ENCODE peak calls at places on chromosome 5, in five cellular contexts. One of them, this sample, is unnamed. For H3K27me3, the result is how much of the 10 kb centered on the place peaks cover.

GRCh38 chr5:148805323-148806290 is 20.8 kb upstream of the ADRB2 start:
- DNase-seq in HepG2: no peak
- DNase-seq in AG04450: no peak
- DNase-seq in HCT116: no peak
- DNase-seq in PC-9: no peak
- DNase-seq in this sample: no peak

GRCh38 chr5:129246088-129246487 is 151.5 kb downstream of the ISOC1 start:
- DNase-seq in AG04450: no peak
- DNase-seq in HepG2: no peak
- DNase-seq in HCT116: no peak
- DNase-seq in PC-9: no peak
- DNase-seq in this sample: no peak

GRCh38 chr5:150762216-150762615 is 3.4 kb upstream of the DCTN4 start:
- DNase-seq in HCT116: no peak
- DNase-seq in AG04450: no peak
- DNase-seq in PC-9: no peak
- DNase-seq in HepG2: no peak
- DNase-seq in this sample: no peak

GRCh38 chr5:159051431-159052281 is 48.1 kb downstream of the EBF1 start:
- DNase-seq in PC-9: no peak
- DNase-seq in AG04450: no peak
- DNase-seq in HCT116: no peak
- DNase-seq in HepG2: no peak
- DNase-seq in this sample: no peak

GRCh38 chr5:13780081-13780480 is 164.4 kb downstream of the DNAH5 start:
- DNase-seq in HCT116: no peak
- DNase-seq in HepG2: no peak
- DNase-seq in PC-9: no peak
- DNase-seq in AG04450: no peak
- DNase-seq in this sample: no peak

GRCh38 chr5:131109540-131110255 is 55.4 kb downstream of the HINT1 start:
- DNase-seq in HepG2: peak
- DNase-seq in AG04450: no peak
- DNase-seq in PC-9: no peak
- DNase-seq in HCT116: peak
- DNase-seq in this sample: no peak

GRCh38 chr5:132655821-132656773 is 1.9 kb upstream of the IL13 start:
- DNase-seq in PC-9: no peak
- DNase-seq in AG04450: no peak
- DNase-seq in HCT116: no peak
- DNase-seq in HepG2: no peak
- DNase-seq in this sample: no peak

GRCh38 chr5:170892201-170892600 is 30.4 kb downstream of the RANBP17 start:
- DNase-seq in AG04450: peak
- DNase-seq in HCT116: no peak
- DNase-seq in PC-9: no peak
- DNase-seq in HepG2: no peak
- DNase-seq in this sample: no peak

GRCh38 chr5:83058718-83059117 is 18.5 kb downstream of the TMEM167A start:
- DNase-seq in PC-9: no peak
- DNase-seq in HepG2: no peak
- DNase-seq in AG04450: no peak
- DNase-seq in HCT116: no peak
- DNase-seq in this sample: no peak

GRCh38 chr5:56829137-56829536 is 13.8 kb downstream of the MAP3K1 start:
- DNase-seq in HepG2: no peak
- DNase-seq in AG04450: no peak
- DNase-seq in HCT116: peak
- DNase-seq in PC-9: peak
- DNase-seq in this sample: peak

GRCh38 chr5:138334867-138335447 is 3.1 kb upstream of the FAM53C start:
- DNase-seq in PC-9: peak
- DNase-seq in AG04450: no peak
- DNase-seq in HepG2: no peak
- DNase-seq in HCT116: no peak
- DNase-seq in this sample: no peak

GRCh38 chr5:38509185-38509584 is 47.3 kb downstream of the LIFR start:
- DNase-seq in AG04450: peak
- DNase-seq in HCT116: no peak
- DNase-seq in HepG2: no peak
- DNase-seq in PC-9: no peak
- DNase-seq in this sample: no peak

GRCh38 chr5:88203977-88204735 is 64.5 kb downstream of the TMEM161B start:
- DNase-seq in PC-9: no peak
- DNase-seq in AG04450: no peak
- DNase-seq in HepG2: no peak
- DNase-seq in HCT116: no peak
- DNase-seq in this sample: no peak

GRCh38 chr5:38931731-38932130 is 85.9 kb downstream of the OSMR start:
- DNase-seq in AG04450: no peak
- DNase-seq in HCT116: no peak
- DNase-seq in HepG2: no peak
- DNase-seq in PC-9: no peak
- DNase-seq in this sample: no peak

GRCh38 chr5:138068742-138069375 is 15.0 kb upstream of the WNT8A start:
- DNase-seq in PC-9: peak
- DNase-seq in HCT116: peak
- DNase-seq in HepG2: peak
- DNase-seq in AG04450: peak
- DNase-seq in this sample: peak

GRCh38 chr5:65682148-65682547 is 39.8 kb downstream of the SGTB start:
- DNase-seq in AG04450: no peak
- DNase-seq in HCT116: no peak
- DNase-seq in PC-9: no peak
- DNase-seq in HepG2: no peak
- DNase-seq in this sample: no peak

GRCh38 chr5:111694183-111694582 is 62.8 kb downstream of the NREP start:
- DNase-seq in AG04450: no peak
- DNase-seq in HCT116: no peak
- DNase-seq in PC-9: peak
- DNase-seq in HepG2: no peak
- DNase-seq in this sample: no peak

GRCh38 chr5:129244478-129244877 is 149.9 kb downstream of the ISOC1 start:
- DNase-seq in HepG2: no peak
- DNase-seq in HCT116: no peak
- DNase-seq in AG04450: no peak
- DNase-seq in PC-9: no peak
- DNase-seq in this sample: no peak

GRCh38 chr5:38515081-38515480 is 41.4 kb downstream of the LIFR start:
- DNase-seq in HCT116: no peak
- DNase-seq in PC-9: no peak
- DNase-seq in HepG2: no peak
- DNase-seq in AG04450: no peak
- DNase-seq in this sample: no peak

GRCh38 chr5:40001796-40002195 is 577.0 kb upstream of the DAB2 start:
- DNase-seq in AG04450: no peak
- DNase-seq in HepG2: no peak
- DNase-seq in HCT116: no peak
- DNase-seq in PC-9: no peak
- DNase-seq in this sample: no peak

GRCh38 chr5:15833365-15833764 is 333.4 kb downstream of the FBXL7 start:
- DNase-seq in HepG2: no peak
- DNase-seq in PC-9: no peak
- DNase-seq in AG04450: no peak
- DNase-seq in HCT116: no peak
- DNase-seq in this sample: no peak

GRCh38 chr5:174796711-174797192 is 72.4 kb downstream of the MSX2 start:
- DNase-seq in AG04450: no peak
- DNase-seq in HCT116: no peak
- DNase-seq in PC-9: no peak
- DNase-seq in HepG2: no peak
- DNase-seq in this sample: no peak

GRCh38 chr5:110478899-110479298 is 247.6 kb downstream of the TMEM232 start:
- DNase-seq in AG04450: peak
- DNase-seq in HCT116: no peak
- DNase-seq in PC-9: peak
- DNase-seq in HepG2: no peak
- DNase-seq in this sample: no peak

GRCh38 chr5:1325191-1325741 is 19.6 kb downstream of the CLPTM1L start:
- DNase-seq in PC-9: no peak
- DNase-seq in HCT116: no peak
- DNase-seq in HepG2: no peak
- DNase-seq in AG04450: no peak
- DNase-seq in this sample: no peak

GRCh38 chr5:178215263-178216002 is 11.1 kb downstream of the HNRNPAB start:
- DNase-seq in HCT116: no peak
- DNase-seq in HepG2: no peak
- DNase-seq in AG04450: no peak
- DNase-seq in PC-9: no peak
- DNase-seq in this sample: no peak

GRCh38 chr5:141040763-141041426 is 10.3 kb upstream of the PCDHB1 start:
- DNase-seq in HCT116: peak
- DNase-seq in PC-9: peak
- DNase-seq in AG04450: no peak
- DNase-seq in HepG2: peak
- DNase-seq in this sample: peak

DNA sequence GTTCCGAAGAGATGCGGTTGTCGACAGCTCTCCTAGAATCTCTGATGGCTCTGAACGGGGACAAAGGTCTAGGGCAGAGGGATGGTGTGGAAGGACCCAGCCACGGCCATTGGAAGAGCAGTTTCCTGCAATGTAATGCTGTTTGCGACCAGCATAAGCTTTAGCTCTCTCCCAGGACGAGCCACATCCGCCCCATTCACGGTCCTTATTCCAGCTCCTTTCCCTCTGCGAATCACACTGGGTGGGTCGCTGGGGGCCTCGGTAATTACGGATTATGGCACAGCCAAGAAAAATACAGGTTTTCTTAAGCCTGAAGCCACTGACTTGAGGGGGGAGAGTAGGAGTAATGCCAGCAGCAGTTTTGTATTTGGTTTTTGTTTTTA is 22.7 kb downstream of the ANXA2R start:
- DNase-seq in HepG2: peak
- DNase-seq in AG04450: no peak
- DNase-seq in HCT116: no peak
- DNase-seq in PC-9: no peak
- DNase-seq in this sample: no peak
- TF ChIP-seq CTCF in HepG2: no peak
- TF ChIP-seq CTCF in AG04450: no peak
- TF ChIP-seq CTCF in HCT116: no peak
- TF ChIP-seq CTCF in PC-9: no peak
- TF ChIP-seq CTCF in this sample: no peak

GRCh38 chr5:2740051-2740848 is 11.2 kb downstream of the IRX2 start:
- DNase-seq in AG04450: no peak
- DNase-seq in PC-9: no peak
- DNase-seq in HCT116: no peak
- DNase-seq in HepG2: no peak
- DNase-seq in this sample: no peak
- H3K27me3 ChIP-seq in AG04450: under half
- H3K27me3 ChIP-seq in PC-9: half or more
- H3K27me3 ChIP-seq in HCT116: under half
- H3K27me3 ChIP-seq in HepG2: under half
- H3K27me3 ChIP-seq in this sample: half or more

GRCh38 chr5:34509392-34509791 is 146.7 kb upstream of the RAI14 start:
- DNase-seq in HCT116: no peak
- DNase-seq in AG04450: no peak
- DNase-seq in HepG2: no peak
- DNase-seq in PC-9: peak
- DNase-seq in this sample: no peak
- H3K27ac ChIP-seq in HCT116: no peak
- H3K27ac ChIP-seq in AG04450: no peak
- H3K27ac ChIP-seq in HepG2: no peak
- H3K27ac ChIP-seq in PC-9: no peak
- H3K27ac ChIP-seq in this sample: no peak

DNA sequence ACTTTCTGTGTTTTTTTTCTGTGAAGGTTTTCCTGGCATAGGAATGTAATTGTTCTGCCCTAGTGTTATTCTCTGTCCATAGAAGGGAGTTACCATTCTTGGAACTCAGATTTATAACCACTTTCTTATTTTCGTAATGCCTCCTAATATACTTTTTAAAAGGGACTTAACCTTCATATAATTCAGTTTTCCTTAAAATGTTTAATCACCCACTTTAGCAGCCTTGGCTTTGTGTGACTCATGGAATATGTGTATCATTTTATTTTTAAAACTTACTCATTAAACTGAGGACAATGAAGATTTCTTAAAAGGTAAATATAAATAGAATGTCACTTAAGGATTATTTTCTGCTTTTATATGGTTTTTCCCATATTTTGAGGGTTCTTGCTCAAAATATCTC is 50.0 kb downstream of the RAI14 start:
- DNase-seq in HepG2: no peak
- DNase-seq in HCT116: no peak
- DNase-seq in PC-9: no peak
- DNase-seq in AG04450: no peak
- DNase-seq in this sample: no peak
- TF ChIP-seq CTCF in HepG2: no peak
- TF ChIP-seq CTCF in HCT116: no peak
- TF ChIP-seq CTCF in PC-9: no peak
- TF ChIP-seq CTCF in AG04450: no peak
- TF ChIP-seq CTCF in this sample: no peak

GRCh38 chr5:124059200-124059599 is 547.2 kb downstream of the CSNK1G3 start:
- DNase-seq in HCT116: no peak
- DNase-seq in PC-9: no peak
- DNase-seq in AG04450: no peak
- DNase-seq in HepG2: no peak
- DNase-seq in this sample: no peak

GRCh38 chr5:124060010-124060409 is 548.0 kb downstream of the CSNK1G3 start:
- DNase-seq in HCT116: no peak
- DNase-seq in AG04450: no peak
- DNase-seq in HepG2: no peak
- DNase-seq in PC-9: no peak
- DNase-seq in this sample: no peak

GRCh38 chr5:124057815-124058231 is 545.8 kb downstream of the CSNK1G3 start:
- DNase-seq in PC-9: no peak
- DNase-seq in HCT116: no peak
- DNase-seq in HepG2: no peak
- DNase-seq in AG04450: no peak
- DNase-seq in this sample: no peak

GRCh38 chr5:124056326-124057160 is 544.6 kb downstream of the CSNK1G3 start:
- DNase-seq in AG04450: no peak
- DNase-seq in HCT116: no peak
- DNase-seq in HepG2: no peak
- DNase-seq in PC-9: no peak
- DNase-seq in this sample: no peak

GRCh38 chr5:124057161-124057814 is 545.3 kb downstream of the CSNK1G3 start:
- DNase-seq in PC-9: peak
- DNase-seq in AG04450: no peak
- DNase-seq in HCT116: no peak
- DNase-seq in HepG2: no peak
- DNase-seq in this sample: no peak
- H3K27me3 ChIP-seq in PC-9: under half
- H3K27me3 ChIP-seq in AG04450: under half
- H3K27me3 ChIP-seq in HCT116: under half
- H3K27me3 ChIP-seq in HepG2: under half
- H3K27me3 ChIP-seq in this sample: under half

GRCh38 chr5:6495433-6496206 is 47.0 kb downstream of the UBE2QL1 start:
- DNase-seq in PC-9: no peak
- DNase-seq in HCT116: no peak
- DNase-seq in HepG2: peak
- DNase-seq in AG04450: no peak
- DNase-seq in this sample: no peak
- H3K27ac ChIP-seq in PC-9: no peak
- H3K27ac ChIP-seq in HCT116: no peak
- H3K27ac ChIP-seq in HepG2: no peak
- H3K27ac ChIP-seq in AG04450: no peak
- H3K27ac ChIP-seq in this sample: no peak

GRCh38 chr5:117947121-117947520 is 1041.2 kb downstream of the DTWD2 start:
- DNase-seq in AG04450: no peak
- DNase-seq in HCT116: no peak
- DNase-seq in PC-9: no peak
- DNase-seq in HepG2: no peak
- DNase-seq in this sample: no peak
- TF ChIP-seq CTCF in AG04450: no peak
- TF ChIP-seq CTCF in HCT116: no peak
- TF ChIP-seq CTCF in PC-9: no peak
- TF ChIP-seq CTCF in HepG2: no peak
- TF ChIP-seq CTCF in this sample: no peak

This sample was measured in CD4-positive, alpha-beta T cell.